ENCODE peak calls at places on chromosomes 2 and 18, in six cellular contexts. K is ureter; N is CD8-positive, alpha-beta T cell; M is dermis blood vessel endothelial cell; T is caudate nucleus; S is psoas muscle. I is an unnamed sample.

GRCh38 chr2:120239488-120240287 is 13.0 kb upstream of the RALB start:
- DNase-seq in K (no peak), N (no peak), M (peak), T (no peak), S (peak), I (peak)

GRCh38 chr2:6236317-6236716 is 544.1 kb downstream of the SOX11 start:
- DNase-seq in K (no peak), N (no peak), M (no peak), T (no peak), S (no peak), I (no peak)

GRCh38 chr2:19205983-19206533 is 152.4 kb downstream of the OSR1 start:
- DNase-seq in K (no peak), N (no peak), M (no peak), T (no peak), S (no peak), I (no peak)

GRCh38 chr18:58661423-58661822 is 9.8 kb upstream of the MALT1 start:
- DNase-seq in K (no peak), N (no peak), M (no peak), T (no peak), S (no peak), I (no peak)

GRCh38 chr2:143121079-143121478 is 8.1 kb upstream of the ARHGAP15 start:
- DNase-seq in K (no peak), N (no peak), M (no peak), T (no peak), S (no peak), I (no peak)

GRCh38 chr18:11849845-11850747 is 1.1 kb upstream of the CHMP1B start:
- DNase-seq in K (peak), N (peak), M (peak), T (peak), S (peak), I (peak)

GRCh38 chr18:39635966-39636365 is 2070.4 kb upstream of the CELF4 start:
- DNase-seq in K (no peak), N (no peak), M (no peak), T (no peak), S (no peak), I (no peak)

GRCh38 chr18:28112056-28112470 is 64.9 kb downstream of the CDH2 start:
- DNase-seq in K (no peak), N (no peak), M (peak), T (no peak), S (no peak), I (no peak)

GRCh38 chr2:77484026-77484425 is 38.1 kb downstream of the LRRTM4 start:
- DNase-seq in K (no peak), N (no peak), M (no peak), T (no peak), S (no peak), I (no peak)

GRCh38 chr2:127607399-127607908 is 38.5 kb upstream of the GPR17 start:
- DNase-seq in K (peak), N (no peak), M (no peak), T (no peak), S (no peak), I (no peak)

I was measured in left cardiac atrium.